ENCODE peak calls at places on chromosomes 1 and 21, in six cellular contexts. One of them, this sample, is unnamed.
A peak's percentile ranks its signal among the peaks of the same experiment; 100 is the strongest.

GRCh38 chr1:198241553-198241952 is 84.8 kb downstream of the NEK7 start:
- DNase-seq in DMS 273 treated with DMSO at 0.1 percent for 48 hours: no peak
- DNase-seq in endothelial cell: no peak
- DNase-seq in mucosa of gallbladder: no peak
- DNase-seq in stimulated activated CD8-positive, alpha-beta memory T cell treated with anti-CD3 and anti-CD28 coated beads, Interleukin-12 subunit alpha, Interleukin-12 subunit beta, amount 100 ng/mL, for 4 hours: no peak
- DNase-seq in neuronal stem cell: no peak
- DNase-seq in this sample: no peak

GRCh38 chr1:9917901-9918300 is 7.8 kb upstream of the CTNNBIP1 start:
- DNase-seq in mucosa of gallbladder: no peak
- DNase-seq in stimulated activated CD8-positive, alpha-beta memory T cell treated with anti-CD3 and anti-CD28 coated beads, Interleukin-12 subunit alpha, Interleukin-12 subunit beta, amount 100 ng/mL, for 4 hours: no peak
- DNase-seq in endothelial cell: no peak
- DNase-seq in DMS 273 treated with DMSO at 0.1 percent for 48 hours: no peak
- DNase-seq in neuronal stem cell: no peak
- DNase-seq in this sample: no peak

GRCh38 chr21:39141502-39141901 is 41.7 kb downstream of the PSMG1 start:
- DNase-seq in endothelial cell: no peak
- DNase-seq in stimulated activated CD8-positive, alpha-beta memory T cell treated with anti-CD3 and anti-CD28 coated beads, Interleukin-12 subunit alpha, Interleukin-12 subunit beta, amount 100 ng/mL, for 4 hours: no peak
- DNase-seq in neuronal stem cell: no peak
- DNase-seq in mucosa of gallbladder: no peak
- DNase-seq in DMS 273 treated with DMSO at 0.1 percent for 48 hours: peak; percentile 82
- DNase-seq in this sample: no peak

GRCh38 chr1:96522927-96523326 is 198.7 kb upstream of the PTBP2 start:
- DNase-seq in endothelial cell: no peak
- DNase-seq in DMS 273 treated with DMSO at 0.1 percent for 48 hours: no peak
- DNase-seq in neuronal stem cell: no peak
- DNase-seq in mucosa of gallbladder: no peak
- DNase-seq in stimulated activated CD8-positive, alpha-beta memory T cell treated with anti-CD3 and anti-CD28 coated beads, Interleukin-12 subunit alpha, Interleukin-12 subunit beta, amount 100 ng/mL, for 4 hours: no peak
- DNase-seq in this sample: no peak

GRCh38 chr1:35031103-35031452 is 667 bp downstream of the ZMYM6 start:
- DNase-seq in endothelial cell: no peak
- DNase-seq in mucosa of gallbladder: peak; percentile 14
- DNase-seq in neuronal stem cell: no peak
- DNase-seq in stimulated activated CD8-positive, alpha-beta memory T cell treated with anti-CD3 and anti-CD28 coated beads, Interleukin-12 subunit alpha, Interleukin-12 subunit beta, amount 100 ng/mL, for 4 hours: peak; percentile 17
- DNase-seq in DMS 273 treated with DMSO at 0.1 percent for 48 hours: no peak
- DNase-seq in this sample: no peak

GRCh38 chr1:154955039-154955717 is 721 bp downstream of the PBXIP1 start:
- DNase-seq in endothelial cell: peak; percentile 77
- DNase-seq in mucosa of gallbladder: peak; percentile 77
- DNase-seq in stimulated activated CD8-positive, alpha-beta memory T cell treated with anti-CD3 and anti-CD28 coated beads, Interleukin-12 subunit alpha, Interleukin-12 subunit beta, amount 100 ng/mL, for 4 hours: peak; percentile 56
- DNase-seq in neuronal stem cell: peak; percentile 84
- DNase-seq in DMS 273 treated with DMSO at 0.1 percent for 48 hours: peak; percentile 81
- DNase-seq in this sample: no peak

GRCh38 chr1:206859082-206859491 is 6.3 kb upstream of the IL20 start:
- DNase-seq in mucosa of gallbladder: no peak
- DNase-seq in DMS 273 treated with DMSO at 0.1 percent for 48 hours: no peak
- DNase-seq in neuronal stem cell: no peak
- DNase-seq in stimulated activated CD8-positive, alpha-beta memory T cell treated with anti-CD3 and anti-CD28 coated beads, Interleukin-12 subunit alpha, Interleukin-12 subunit beta, amount 100 ng/mL, for 4 hours: no peak
- DNase-seq in endothelial cell: no peak
- DNase-seq in this sample: no peak

GRCh38 chr1:109298666-109299086 is 8.1 kb downstream of the MYBPHL start:
- DNase-seq in neuronal stem cell: no peak
- DNase-seq in endothelial cell: no peak
- DNase-seq in stimulated activated CD8-positive, alpha-beta memory T cell treated with anti-CD3 and anti-CD28 coated beads, Interleukin-12 subunit alpha, Interleukin-12 subunit beta, amount 100 ng/mL, for 4 hours: no peak
- DNase-seq in mucosa of gallbladder: peak; percentile 37
- DNase-seq in DMS 273 treated with DMSO at 0.1 percent for 48 hours: no peak
- DNase-seq in this sample: peak; percentile 64

GRCh38 chr21:38228115-38228514 is 28.7 kb upstream of the KCNJ15 start:
- DNase-seq in endothelial cell: no peak
- DNase-seq in stimulated activated CD8-positive, alpha-beta memory T cell treated with anti-CD3 and anti-CD28 coated beads, Interleukin-12 subunit alpha, Interleukin-12 subunit beta, amount 100 ng/mL, for 4 hours: no peak
- DNase-seq in mucosa of gallbladder: peak; percentile 81
- DNase-seq in DMS 273 treated with DMSO at 0.1 percent for 48 hours: no peak
- DNase-seq in neuronal stem cell: no peak
- DNase-seq in this sample: no peak

GRCh38 chr1:36133484-36133883 is 8.5 kb upstream of the COL8A2 start:
- DNase-seq in neuronal stem cell: no peak
- DNase-seq in stimulated activated CD8-positive, alpha-beta memory T cell treated with anti-CD3 and anti-CD28 coated beads, Interleukin-12 subunit alpha, Interleukin-12 subunit beta, amount 100 ng/mL, for 4 hours: no peak
- DNase-seq in mucosa of gallbladder: peak; percentile 84
- DNase-seq in DMS 273 treated with DMSO at 0.1 percent for 48 hours: no peak
- DNase-seq in endothelial cell: no peak
- DNase-seq in this sample: peak; percentile 94

GRCh38 chr1:208793946-208794345 is 549.8 kb upstream of the PLXNA2 start:
- DNase-seq in mucosa of gallbladder: no peak
- DNase-seq in stimulated activated CD8-positive, alpha-beta memory T cell treated with anti-CD3 and anti-CD28 coated beads, Interleukin-12 subunit alpha, Interleukin-12 subunit beta, amount 100 ng/mL, for 4 hours: no peak
- DNase-seq in endothelial cell: no peak
- DNase-seq in neuronal stem cell: no peak
- DNase-seq in DMS 273 treated with DMSO at 0.1 percent for 48 hours: no peak
- DNase-seq in this sample: no peak

GRCh38 chr21:42040411-42041180 is 30.4 kb upstream of the ZBTB21 start:
- DNase-seq in neuronal stem cell: no peak
- DNase-seq in DMS 273 treated with DMSO at 0.1 percent for 48 hours: no peak
- DNase-seq in stimulated activated CD8-positive, alpha-beta memory T cell treated with anti-CD3 and anti-CD28 coated beads, Interleukin-12 subunit alpha, Interleukin-12 subunit beta, amount 100 ng/mL, for 4 hours: no peak
- DNase-seq in endothelial cell: no peak
- DNase-seq in mucosa of gallbladder: no peak
- DNase-seq in this sample: no peak

GRCh38 chr1:54716299-54717047 is 812 bp downstream of the TTC4 start:
- DNase-seq in neuronal stem cell: no peak
- DNase-seq in stimulated activated CD8-positive, alpha-beta memory T cell treated with anti-CD3 and anti-CD28 coated beads, Interleukin-12 subunit alpha, Interleukin-12 subunit beta, amount 100 ng/mL, for 4 hours: no peak
- DNase-seq in DMS 273 treated with DMSO at 0.1 percent for 48 hours: no peak
- DNase-seq in mucosa of gallbladder: no peak
- DNase-seq in endothelial cell: no peak
- DNase-seq in this sample: no peak

GRCh38 chr21:42761776-42762335 is 108.4 kb downstream of the PDE9A start:
- DNase-seq in stimulated activated CD8-positive, alpha-beta memory T cell treated with anti-CD3 and anti-CD28 coated beads, Interleukin-12 subunit alpha, Interleukin-12 subunit beta, amount 100 ng/mL, for 4 hours: no peak
- DNase-seq in mucosa of gallbladder: no peak
- DNase-seq in endothelial cell: no peak
- DNase-seq in neuronal stem cell: no peak
- DNase-seq in DMS 273 treated with DMSO at 0.1 percent for 48 hours: no peak
- DNase-seq in this sample: no peak

GRCh38 chr1:7325254-7325653 is 445.8 kb upstream of the VAMP3 start:
- DNase-seq in DMS 273 treated with DMSO at 0.1 percent for 48 hours: no peak
- DNase-seq in endothelial cell: no peak
- DNase-seq in stimulated activated CD8-positive, alpha-beta memory T cell treated with anti-CD3 and anti-CD28 coated beads, Interleukin-12 subunit alpha, Interleukin-12 subunit beta, amount 100 ng/mL, for 4 hours: no peak
- DNase-seq in mucosa of gallbladder: no peak
- DNase-seq in neuronal stem cell: no peak
- DNase-seq in this sample: no peak

GRCh38 chr1:168676029-168676812 is 52.8 kb downstream of the DPT start:
- DNase-seq in mucosa of gallbladder: no peak
- DNase-seq in neuronal stem cell: no peak
- DNase-seq in stimulated activated CD8-positive, alpha-beta memory T cell treated with anti-CD3 and anti-CD28 coated beads, Interleukin-12 subunit alpha, Interleukin-12 subunit beta, amount 100 ng/mL, for 4 hours: no peak
- DNase-seq in endothelial cell: no peak
- DNase-seq in DMS 273 treated with DMSO at 0.1 percent for 48 hours: no peak
- DNase-seq in this sample: no peak

GRCh38 chr1:179867493-179868330 is 9.9 kb downstream of the TOR1AIP2 start:
- DNase-seq in neuronal stem cell: peak; percentile 47
- DNase-seq in stimulated activated CD8-positive, alpha-beta memory T cell treated with anti-CD3 and anti-CD28 coated beads, Interleukin-12 subunit alpha, Interleukin-12 subunit beta, amount 100 ng/mL, for 4 hours: peak; percentile 15
- DNase-seq in mucosa of gallbladder: peak; percentile 38
- DNase-seq in DMS 273 treated with DMSO at 0.1 percent for 48 hours: peak; percentile 32
- DNase-seq in endothelial cell: peak; percentile 61
- DNase-seq in this sample: no peak

GRCh38 chr1:7388141-7388487 is 383.0 kb upstream of the VAMP3 start:
- DNase-seq in mucosa of gallbladder: peak; percentile 9
- DNase-seq in stimulated activated CD8-positive, alpha-beta memory T cell treated with anti-CD3 and anti-CD28 coated beads, Interleukin-12 subunit alpha, Interleukin-12 subunit beta, amount 100 ng/mL, for 4 hours: no peak
- DNase-seq in neuronal stem cell: no peak
- DNase-seq in endothelial cell: no peak
- DNase-seq in DMS 273 treated with DMSO at 0.1 percent for 48 hours: no peak
- DNase-seq in this sample: peak; percentile 28

GRCh38 chr1:63124666-63125191 is 197.6 kb upstream of the FOXD3 start:
- DNase-seq in DMS 273 treated with DMSO at 0.1 percent for 48 hours: no peak
- DNase-seq in neuronal stem cell: no peak
- DNase-seq in endothelial cell: no peak
- DNase-seq in stimulated activated CD8-positive, alpha-beta memory T cell treated with anti-CD3 and anti-CD28 coated beads, Interleukin-12 subunit alpha, Interleukin-12 subunit beta, amount 100 ng/mL, for 4 hours: no peak
- DNase-seq in mucosa of gallbladder: no peak
- DNase-seq in this sample: no peak

GRCh38 chr21:39666681-39667315 is 54.1 kb downstream of the B3GALT5 start:
- DNase-seq in neuronal stem cell: no peak
- DNase-seq in stimulated activated CD8-positive, alpha-beta memory T cell treated with anti-CD3 and anti-CD28 coated beads, Interleukin-12 subunit alpha, Interleukin-12 subunit beta, amount 100 ng/mL, for 4 hours: no peak
- DNase-seq in DMS 273 treated with DMSO at 0.1 percent for 48 hours: no peak
- DNase-seq in mucosa of gallbladder: no peak
- DNase-seq in endothelial cell: no peak
- DNase-seq in this sample: no peak

GRCh38 chr1:110605901-110606783 is at the start of gene KCNA2:
- DNase-seq in stimulated activated CD8-positive, alpha-beta memory T cell treated with anti-CD3 and anti-CD28 coated beads, Interleukin-12 subunit alpha, Interleukin-12 subunit beta, amount 100 ng/mL, for 4 hours: no peak
- DNase-seq in endothelial cell: peak; percentile 63
- DNase-seq in neuronal stem cell: peak; percentile 66
- DNase-seq in mucosa of gallbladder: no peak
- DNase-seq in DMS 273 treated with DMSO at 0.1 percent for 48 hours: peak; percentile 37
- DNase-seq in this sample: peak; percentile 85

GRCh38 chr1:245074232-245074747 is 80.5 kb upstream of the KIF26B start:
- DNase-seq in DMS 273 treated with DMSO at 0.1 percent for 48 hours: no peak
- DNase-seq in mucosa of gallbladder: no peak
- DNase-seq in endothelial cell: no peak
- DNase-seq in stimulated activated CD8-positive, alpha-beta memory T cell treated with anti-CD3 and anti-CD28 coated beads, Interleukin-12 subunit alpha, Interleukin-12 subunit beta, amount 100 ng/mL, for 4 hours: no peak
- DNase-seq in neuronal stem cell: peak; percentile 15
- DNase-seq in this sample: no peak

GRCh38 chr21:36744560-36745231 is 45.8 kb downstream of the SIM2 start:
- DNase-seq in stimulated activated CD8-positive, alpha-beta memory T cell treated with anti-CD3 and anti-CD28 coated beads, Interleukin-12 subunit alpha, Interleukin-12 subunit beta, amount 100 ng/mL, for 4 hours: no peak
- DNase-seq in DMS 273 treated with DMSO at 0.1 percent for 48 hours: no peak
- DNase-seq in endothelial cell: no peak
- DNase-seq in neuronal stem cell: no peak
- DNase-seq in mucosa of gallbladder: no peak
- DNase-seq in this sample: peak; percentile 55

GRCh38 chr1:166040223-166040622 is 126.6 kb downstream of the FAM78B start:
- DNase-seq in endothelial cell: no peak
- DNase-seq in neuronal stem cell: no peak
- DNase-seq in stimulated activated CD8-positive, alpha-beta memory T cell treated with anti-CD3 and anti-CD28 coated beads, Interleukin-12 subunit alpha, Interleukin-12 subunit beta, amount 100 ng/mL, for 4 hours: no peak
- DNase-seq in DMS 273 treated with DMSO at 0.1 percent for 48 hours: no peak
- DNase-seq in mucosa of gallbladder: no peak
- DNase-seq in this sample: no peak

GRCh38 chr1:91891486-91891885 is 5.5 kb upstream of the TGFBR3 start:
- DNase-seq in stimulated activated CD8-positive, alpha-beta memory T cell treated with anti-CD3 and anti-CD28 coated beads, Interleukin-12 subunit alpha, Interleukin-12 subunit beta, amount 100 ng/mL, for 4 hours: no peak
- DNase-seq in endothelial cell: no peak
- DNase-seq in mucosa of gallbladder: no peak
- DNase-seq in neuronal stem cell: no peak
- DNase-seq in DMS 273 treated with DMSO at 0.1 percent for 48 hours: no peak
- DNase-seq in this sample: no peak

GRCh38 chr1:62022348-62022747 is 172.3 kb upstream of the L1TD1 start:
- DNase-seq in stimulated activated CD8-positive, alpha-beta memory T cell treated with anti-CD3 and anti-CD28 coated beads, Interleukin-12 subunit alpha, Interleukin-12 subunit beta, amount 100 ng/mL, for 4 hours: no peak
- DNase-seq in endothelial cell: no peak
- DNase-seq in DMS 273 treated with DMSO at 0.1 percent for 48 hours: no peak
- DNase-seq in mucosa of gallbladder: no peak
- DNase-seq in neuronal stem cell: no peak
- DNase-seq in this sample: no peak

This sample was measured in aorta.